ENCODE peak calls at places on chromosomes 16 and 17, in ten cellular contexts. A, D, P, C, B, F, L, I, K and W are unnamed samples.

GRCh38 chr17:65604070-65604469 is 42.6 kb upstream of the AXIN2 start:
- DNase-seq in L (no peak), K (no peak), A (no peak), B (peak; percentile 35), D (peak; percentile 38), C (no peak), P (no peak), F (peak; percentile 68), I (no peak), W (no peak)

GRCh38 chr16:65619606-65620005 is 497.7 kb upstream of the CDH11 start:
- DNase-seq in C (no peak), P (no peak), I (no peak), L (no peak), A (no peak), B (no peak), K (peak; percentile 66), F (peak; percentile 48), D (no peak), W (no peak)

GRCh38 chr17:11940904-11941303 is 56.4 kb downstream of the ZNF18 start:
- DNase-seq in F (no peak), K (no peak), C (no peak), D (no peak), I (no peak), A (no peak), P (no peak), B (no peak), L (no peak), W (no peak)

GRCh38 chr16:28905229-28905754 is 19.7 kb downstream of the RABEP2 start:
- DNase-seq in I (no peak), K (no peak), B (no peak), A (no peak), P (no peak), C (no peak), F (no peak), L (no peak), D (no peak), W (no peak)

GRCh38 chr17:70855401-70856054 is 686.2 kb downstream of the KCNJ2 start:
- DNase-seq in K (peak; percentile 94), P (no peak), I (no peak), A (no peak), C (no peak), F (peak; percentile 87), B (peak; percentile 1), L (no peak), D (peak; percentile 59), W (no peak)

GRCh38 chr16:22635801-22636200 is 125.1 kb downstream of the NPIPB5 start:
- DNase-seq in K (no peak), B (no peak), C (no peak), L (no peak), A (no peak), D (no peak), P (no peak), I (no peak), F (no peak), W (no peak)

GRCh38 chr16:2964416-2965223 is 545 bp downstream of the KREMEN2 start:
- DNase-seq in C (peak; percentile 89), B (no peak), I (no peak), P (no peak), F (peak; percentile 71), A (no peak), D (no peak), K (peak; percentile 39), L (peak; percentile 49), W (peak; percentile 50)

GRCh38 chr16:66054095-66054494 is 312.4 kb upstream of the CDH5 start:
- DNase-seq in F (no peak), B (no peak), P (no peak), L (no peak), D (no peak), A (no peak), I (no peak), K (no peak), C (no peak), W (no peak)

GRCh38 chr17:7839890-7840260 is 5.9 kb downstream of the KDM6B start:
- DNase-seq in A (no peak), P (no peak), K (no peak), D (peak; percentile 23), I (no peak), F (no peak), L (peak; percentile 43), B (no peak), C (no peak), W (no peak)

GRCh38 chr16:58629681-58630640 is at the start of gene CNOT1:
- DNase-seq in D (peak; percentile 100), P (peak; percentile 99), I (peak; percentile 99), A (peak; percentile 99), C (peak; percentile 99), L (peak; percentile 98), F (peak; percentile 95), K (peak; percentile 97), B (peak; percentile 100), W (peak; percentile 90)

GRCh38 chr16:73231969-73232554 is 184.1 kb upstream of the ZFHX3 start:
- DNase-seq in D (no peak), I (no peak), K (no peak), P (no peak), L (no peak), A (no peak), C (no peak), B (no peak), F (no peak), W (no peak)

GRCh38 chr17:19977360-19978205 is at the start of gene AKAP10:
- DNase-seq in A (peak; percentile 94), I (peak; percentile 98), B (peak; percentile 79), C (peak; percentile 95), L (peak; percentile 97), D (peak; percentile 82), K (peak; percentile 52), P (peak; percentile 36), F (peak; percentile 87), W (peak; percentile 96)

GRCh38 chr16:476039-476438 is 50.6 kb downstream of the RAB11FIP3 start:
- DNase-seq in K (no peak), F (no peak), L (no peak), A (no peak), P (no peak), I (no peak), B (no peak), C (no peak), D (no peak), W (no peak)

GRCh38 chr17:78789663-78790181 is 7.6 kb upstream of the CYTH1 start:
- DNase-seq in D (peak; percentile 82), I (peak; percentile 89), F (no peak), A (peak; percentile 71), C (no peak), K (peak; percentile 43), L (peak; percentile 91), B (peak; percentile 36), P (no peak), W (no peak)

GRCh38 chr17:42775534-42776098 is 2.4 kb downstream of the VPS25 start:
- DNase-seq in B (peak; percentile 84), P (no peak), L (no peak), K (no peak), I (no peak), C (no peak), D (peak; percentile 86), A (no peak), F (no peak), W (no peak)

GRCh38 chr17:2184993-2185931 is 118.3 kb downstream of the SMG6 start:
- DNase-seq in D (no peak), K (no peak), P (no peak), L (no peak), F (no peak), A (no peak), I (no peak), C (no peak), B (no peak), W (no peak)

GRCh38 chr16:15677447-15677846 is 27.4 kb downstream of the NDE1 start:
- DNase-seq in I (no peak), P (no peak), D (no peak), C (no peak), B (no peak), L (no peak), A (no peak), F (no peak), K (no peak), W (no peak)

GRCh38 chr17:74217036-74217725 is 3.8 kb downstream of the TTYH2 start:
- DNase-seq in A (no peak), K (no peak), L (no peak), C (no peak), B (no peak), F (no peak), I (no peak), P (no peak), D (no peak), W (no peak)

GRCh38 chr17:74527081-74527480 is 4.2 kb downstream of the CD300LB start:
- DNase-seq in A (no peak), K (no peak), P (no peak), I (peak; percentile 28), L (no peak), D (no peak), F (no peak), B (no peak), C (no peak), W (no peak)

GRCh38 chr17:58120195-58120822 is 27.9 kb upstream of the OR4D1 start:
- DNase-seq in B (peak; percentile 41), P (peak; percentile 32), F (peak; percentile 79), K (peak; percentile 58), I (no peak), C (peak; percentile 65), L (no peak), D (peak; percentile 68), A (peak; percentile 54), W (no peak)

GRCh38 chr17:8753976-8754440 is 4.3 kb downstream of the SPDYE4 start:
- DNase-seq in K (peak; percentile 40), D (peak; percentile 7), P (no peak), C (peak; percentile 48), B (peak; percentile 22), A (peak; percentile 28), L (no peak), I (no peak), F (peak; percentile 56), W (no peak)

GRCh38 chr17:4840893-4841242 is 7.7 kb downstream of the MINK1 start:
- DNase-seq in F (peak; percentile 34), K (no peak), P (no peak), B (no peak), I (no peak), L (no peak), A (no peak), D (no peak), C (no peak), W (no peak)

GRCh38 chr16:73616186-73616585 is 568.3 kb upstream of the ZFHX3 start:
- DNase-seq in B (no peak), P (no peak), D (no peak), K (peak; percentile 6), F (no peak), I (no peak), C (no peak), A (no peak), L (no peak), W (no peak)